ENCODE peak calls at places on chromosomes 5 and 9, in four cellular contexts. One of them, this sample, is unnamed.
A peak's percentile ranks its signal among the peaks of the same experiment; 100 is the strongest.

GRCh38 chr5:138336952-138337684 is 948 bp upstream of the FAM53C start:
- DNase-seq in GM12878: no peak
- DNase-seq in HEK293T: peak; percentile 74
- DNase-seq in K562: peak; percentile 78
- DNase-seq in this sample: no peak

GRCh38 chr9:133942206-133942975 is 49.7 kb downstream of the VAV2 start:
- DNase-seq in HEK293T: no peak
- DNase-seq in GM12878: no peak
- DNase-seq in K562: no peak
- DNase-seq in this sample: no peak

GRCh38 chr5:122581629-122582028 is 193.3 kb upstream of the SNX2 start:
- DNase-seq in GM12878: no peak
- DNase-seq in K562: no peak
- DNase-seq in HEK293T: peak; percentile 24
- DNase-seq in this sample: no peak

GRCh38 chr9:18405240-18405639 is 68.7 kb upstream of the ADAMTSL1 start:
- DNase-seq in HEK293T: no peak
- DNase-seq in K562: no peak
- DNase-seq in GM12878: no peak
- DNase-seq in this sample: no peak

GRCh38 chr5:54725391-54726280 is 208.1 kb downstream of the SNX18 start:
- DNase-seq in HEK293T: no peak
- DNase-seq in GM12878: no peak
- DNase-seq in K562: no peak
- DNase-seq in this sample: no peak

GRCh38 chr9:134068742-134069535 is 1.1 kb upstream of the BRD3 start:
- DNase-seq in K562: no peak
- DNase-seq in GM12878: no peak
- DNase-seq in HEK293T: no peak
- DNase-seq in this sample: no peak

GRCh38 chr9:129256959-129257713 is 79.1 kb upstream of the IER5L start:
- DNase-seq in HEK293T: no peak
- DNase-seq in K562: no peak
- DNase-seq in GM12878: no peak
- DNase-seq in this sample: no peak

GRCh38 chr5:54905942-54906537 is 79.4 kb downstream of the ESM1 start:
- DNase-seq in HEK293T: peak; percentile 53
- DNase-seq in GM12878: no peak
- DNase-seq in K562: peak; percentile 43
- DNase-seq in this sample: peak; percentile 30

GRCh38 chr5:177530638-177531037 is 13.9 kb upstream of the DDX41 start:
- DNase-seq in HEK293T: no peak
- DNase-seq in GM12878: no peak
- DNase-seq in K562: no peak
- DNase-seq in this sample: no peak

GRCh38 chr5:132001647-132002561 is 9.6 kb downstream of the ACSL6 start:
- DNase-seq in K562: no peak
- DNase-seq in GM12878: no peak
- DNase-seq in HEK293T: no peak
- DNase-seq in this sample: peak; percentile 97

DNA sequence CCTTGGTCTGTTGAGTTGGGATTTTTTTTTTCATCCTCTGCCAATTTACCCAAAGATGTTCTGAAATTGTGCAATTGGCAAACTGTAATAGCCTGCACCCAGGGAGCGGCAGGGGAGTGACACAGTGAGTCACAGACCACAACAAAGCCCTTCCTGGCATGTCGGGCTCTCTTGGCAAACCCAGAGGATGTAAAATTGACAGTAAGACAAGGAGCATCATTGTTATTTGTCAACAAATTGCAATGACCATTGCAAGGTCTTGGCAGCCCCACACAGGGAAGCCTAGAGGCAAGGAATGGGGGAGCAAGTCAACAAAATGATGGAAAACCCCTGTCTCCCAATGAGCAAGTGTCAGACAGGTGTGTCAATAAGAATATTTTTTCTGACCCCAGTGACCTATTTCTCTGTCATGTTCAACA is 275.8 kb downstream of the ACTL7B start:
- DNase-seq in HEK293T: no peak
- DNase-seq in GM12878: no peak
- DNase-seq in K562: no peak
- DNase-seq in this sample: peak; percentile 46
- TF ChIP-seq FOXK2 in HEK293T: no peak
- TF ChIP-seq FOXK2 in GM12878: no peak
- TF ChIP-seq FOXK2 in K562: no peak
- TF ChIP-seq FOXK2 in this sample: no peak

DNA sequence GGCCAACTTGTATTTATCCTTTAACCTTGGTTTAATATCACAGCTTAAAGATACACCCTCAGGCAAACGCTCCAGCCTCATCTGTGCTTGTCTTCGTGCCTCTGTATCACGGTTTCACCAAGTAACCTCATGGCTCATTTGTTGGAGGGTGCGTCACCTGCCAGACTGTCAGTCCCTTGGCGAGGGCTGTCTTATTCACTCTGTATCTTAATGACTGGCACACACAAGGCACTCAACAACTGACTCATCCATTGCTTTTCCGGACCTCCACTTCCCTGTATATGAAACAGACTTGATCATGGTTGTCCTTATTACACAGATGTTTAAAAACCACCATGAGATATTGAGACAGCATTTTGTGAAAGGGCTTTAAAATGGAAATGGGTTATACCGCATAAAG is 28.0 kb downstream of the LCP2 start:
- DNase-seq in GM12878: no peak
- DNase-seq in K562: no peak
- DNase-seq in HEK293T: no peak
- DNase-seq in this sample: no peak
- TF ChIP-seq FOXK2 in GM12878: no peak
- TF ChIP-seq FOXK2 in K562: no peak
- TF ChIP-seq FOXK2 in HEK293T: no peak
- TF ChIP-seq FOXK2 in this sample: no peak

GRCh38 chr9:6215562-6215961 is at the start of gene IL33:
- DNase-seq in K562: no peak
- DNase-seq in HEK293T: peak; percentile 12
- DNase-seq in GM12878: no peak
- DNase-seq in this sample: no peak
- TF ChIP-seq FOXK2 in K562: no peak
- TF ChIP-seq FOXK2 in HEK293T: no peak
- TF ChIP-seq FOXK2 in GM12878: no peak
- TF ChIP-seq FOXK2 in this sample: no peak

DNA sequence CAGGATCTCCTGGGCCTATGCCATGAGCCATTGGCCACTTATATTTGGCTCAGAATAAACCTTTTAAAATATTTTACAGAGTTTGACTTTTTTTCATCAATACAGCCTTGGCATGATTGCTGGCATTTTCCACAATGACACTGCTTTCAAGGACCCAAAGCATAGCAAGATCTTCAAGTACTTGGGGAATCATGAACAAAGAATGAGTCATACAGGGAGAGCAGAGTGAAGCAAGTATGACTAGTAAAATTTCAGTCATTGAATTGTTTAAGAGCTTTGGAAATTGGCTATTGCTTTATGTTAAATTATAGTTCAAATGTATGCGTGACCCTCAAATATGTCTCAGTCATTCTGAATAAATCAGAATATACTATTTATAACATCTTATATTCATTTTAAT is 53.0 kb downstream of the GDNF start:
- DNase-seq in GM12878: no peak
- DNase-seq in K562: no peak
- DNase-seq in HEK293T: no peak
- DNase-seq in this sample: no peak
- TF ChIP-seq FOXK2 in GM12878: no peak
- TF ChIP-seq FOXK2 in K562: no peak
- TF ChIP-seq FOXK2 in HEK293T: no peak
- TF ChIP-seq FOXK2 in this sample: no peak

GRCh38 chr9:95316794-95317118 is 753 bp downstream of the FANCC start:
- DNase-seq in GM12878: no peak
- DNase-seq in K562: peak; percentile 82
- DNase-seq in HEK293T: peak; percentile 57
- DNase-seq in this sample: peak; percentile 78
- TF ChIP-seq FOXK2 in GM12878: no peak
- TF ChIP-seq FOXK2 in K562: no peak
- TF ChIP-seq FOXK2 in HEK293T: no peak
- TF ChIP-seq FOXK2 in this sample: no peak

DNA sequence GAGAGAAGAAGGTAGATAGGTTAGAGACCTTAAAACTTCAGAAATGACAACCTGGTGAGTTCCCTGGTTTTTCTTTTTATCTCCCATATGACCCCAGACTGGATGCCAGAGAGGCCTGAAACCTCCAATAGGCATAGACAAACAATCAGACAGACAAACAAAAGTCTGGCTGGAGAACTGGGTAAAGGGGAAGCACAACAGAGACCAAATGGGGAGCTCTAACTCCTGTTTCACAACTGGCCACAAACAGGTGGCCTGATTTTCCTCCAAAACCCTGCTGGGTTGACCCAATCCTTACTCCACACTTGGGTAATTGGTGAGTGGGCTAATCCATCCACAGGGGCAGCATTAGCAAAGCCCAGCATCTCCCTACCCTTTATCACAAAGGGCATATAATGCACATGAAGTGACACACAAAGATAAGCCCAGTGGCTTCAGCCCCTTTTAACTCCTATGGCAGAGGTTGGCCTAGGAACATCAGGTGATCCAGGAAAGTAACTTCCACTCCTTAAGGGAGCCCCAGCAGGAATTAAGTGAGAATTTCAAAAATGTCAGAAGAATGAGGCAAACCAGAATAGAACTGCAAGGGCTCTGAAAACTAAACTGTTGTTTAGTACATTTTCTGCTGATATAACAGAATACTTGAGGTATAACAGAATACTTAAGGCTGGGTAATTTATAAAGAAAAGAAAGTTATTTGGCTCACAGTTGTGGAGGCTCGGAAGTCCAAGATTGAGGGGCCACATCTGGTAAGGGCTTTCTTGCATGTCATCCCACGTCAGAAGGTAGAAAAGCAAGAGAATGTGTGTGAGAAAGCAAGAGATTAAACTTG is 60.9 kb upstream of the ROR2 start:
- DNase-seq in GM12878: no peak
- DNase-seq in K562: no peak
- DNase-seq in HEK293T: no peak
- DNase-seq in this sample: no peak
- TF ChIP-seq FOXK2 in GM12878: no peak
- TF ChIP-seq FOXK2 in K562: no peak
- TF ChIP-seq FOXK2 in HEK293T: no peak
- TF ChIP-seq FOXK2 in this sample: no peak

GRCh38 chr9:116147821-116148220 is 5.8 kb upstream of the PAPPA start:
- DNase-seq in K562: no peak
- DNase-seq in GM12878: no peak
- DNase-seq in HEK293T: no peak
- DNase-seq in this sample: no peak
- TF ChIP-seq FOXK2 in K562: no peak
- TF ChIP-seq FOXK2 in GM12878: no peak
- TF ChIP-seq FOXK2 in HEK293T: no peak
- TF ChIP-seq FOXK2 in this sample: no peak

GRCh38 chr5:24135536-24135935 is 509.2 kb downstream of the CDH10 start:
- DNase-seq in HEK293T: no peak
- DNase-seq in K562: no peak
- DNase-seq in GM12878: no peak
- DNase-seq in this sample: no peak
- TF ChIP-seq FOXK2 in HEK293T: no peak
- TF ChIP-seq FOXK2 in K562: no peak
- TF ChIP-seq FOXK2 in GM12878: no peak
- TF ChIP-seq FOXK2 in this sample: no peak

GRCh38 chr5:191036-191948 is at the start of gene LRRC14B:
- DNase-seq in K562: no peak
- DNase-seq in GM12878: no peak
- DNase-seq in HEK293T: no peak
- DNase-seq in this sample: no peak
- TF ChIP-seq FOXK2 in K562: no peak
- TF ChIP-seq FOXK2 in GM12878: no peak
- TF ChIP-seq FOXK2 in HEK293T: no peak
- TF ChIP-seq FOXK2 in this sample: no peak